ENCODE peak calls at places on chromosomes 4 and X, in four cellular contexts. E is globus pallidus, Y is progenitor cell of endocrine pancreas, C is astrocyte of the spinal cord. R is an unnamed sample.

GRCh38 chr4:166501941-166502382 is 628.9 kb downstream of the TLL1 start:
- DNase-seq in E (peak; percentile 13), Y (no peak), C (no peak), R (peak; percentile 8)

GRCh38 chr4:52560844-52561280 is 98.2 kb downstream of the USP46 start:
- DNase-seq in Y (no peak), C (no peak), E (no peak), R (no peak)

GRCh38 chr4:6909970-6910339 is 329 bp downstream of the TBC1D14 start:
- DNase-seq in C (no peak), Y (peak; percentile 30), E (no peak), R (no peak)

GRCh38 chr4:76197971-76198410 is 15.6 kb downstream of the SCARB2 start:
- DNase-seq in Y (no peak), E (peak; percentile 93), C (peak; percentile 88), R (peak; percentile 83)

GRCh38 chr4:139922625-139923024 is 231.4 kb downstream of the MAML3 start:
- DNase-seq in C (peak; percentile 57), E (no peak), Y (no peak), R (peak; percentile 88)

GRCh38 chr4:168560835-168561210 is 64.0 kb downstream of the PALLD start:
- DNase-seq in E (no peak), C (no peak), Y (no peak), R (no peak)

GRCh38 chrX:24956828-24957227 is 58.9 kb downstream of the ARX start:
- DNase-seq in E (no peak), Y (no peak), C (peak; percentile 9), R (no peak)

GRCh38 chr4:145984563-145984962 is 45.9 kb upstream of the ZNF827 start:
- DNase-seq in C (no peak), Y (no peak), E (no peak), R (no peak)

GRCh38 chr4:101200561-101200960 is 146.8 kb downstream of the PPP3CA start:
- DNase-seq in Y (no peak), E (no peak), C (peak; percentile 93), R (no peak)

GRCh38 chr4:21733894-21734630 is 214.5 kb downstream of the KCNIP4 start:
- DNase-seq in E (no peak), C (no peak), Y (no peak), R (no peak)

GRCh38 chr4:16226816-16227461 is 668 bp upstream of the TAPT1 start:
- DNase-seq in C (peak; percentile 32), E (peak; percentile 55), Y (peak; percentile 38), R (peak; percentile 64)

GRCh38 chr4:54063224-54063623 is 1.2 kb downstream of the CHIC2 start:
- DNase-seq in E (peak; percentile 11), Y (no peak), C (peak; percentile 40), R (no peak)

GRCh38 chr4:189162888-189163287 is 777.8 kb upstream of the FRG1 start:
- DNase-seq in E (no peak), C (no peak), Y (no peak), R (no peak)

GRCh38 chrX:155956649-155957048 is 40.8 kb upstream of the IL9R start:
- DNase-seq in C (no peak), Y (no peak), E (peak; percentile 5), R (no peak)

GRCh38 chr4:113962719-113963274 is 16.6 kb downstream of the ARSJ start:
- DNase-seq in C (no peak), E (no peak), Y (no peak), R (no peak)

GRCh38 chr4:47744253-47744652 is 93.6 kb downstream of the CORIN start:
- DNase-seq in E (no peak), C (no peak), Y (no peak), R (no peak)

GRCh38 chrX:69178592-69178991 is 13.3 kb upstream of the PJA1 start:
- DNase-seq in C (no peak), Y (no peak), E (no peak), R (no peak)

R was measured in cerebellar cortex.